ENCODE peak calls at places on chromosomes 2 and 18, in eight cellular contexts. S is stimulated activated CD8-positive, alpha-beta memory T cell treated with anti-CD3 and anti-CD28 coated beads, Interleukin-4, amount 100 ng/mL, for 1 hour; R is PC-3; K is amniotic stem cell; N is D341Med; F is activated CD4-positive, alpha-beta T cell treated with anti-CD3 and anti-CD28 coated beads for 36 hours; P is frontal cortex; Z is HT-29. D is an unnamed sample.

GRCh38 chr18:66560092-66560491 is 43.8 kb downstream of the CDH19 start:
- DNase-seq in S (no peak), R (peak), K (no peak), N (peak), F (no peak), P (no peak), Z (peak), D (no peak)

GRCh38 chr18:8601277-8602032 is 7.8 kb upstream of the RAB12 start:
- DNase-seq in S (no peak), R (no peak), K (no peak), N (no peak), F (no peak), P (no peak), Z (no peak), D (no peak)

GRCh38 chr18:23324861-23325260 is 128.2 kb upstream of the RIOK3 start:
- DNase-seq in S (no peak), R (no peak), K (no peak), N (peak), F (no peak), P (no peak), Z (no peak), D (no peak)

GRCh38 chr2:106126705-106127281 is 67.3 kb downstream of the UXS1 start:
- DNase-seq in S (no peak), R (no peak), K (no peak), N (no peak), F (no peak), P (no peak), Z (peak), D (no peak)

GRCh38 chr2:200728630-200729029 is 83.1 kb upstream of the BZW1 start:
- DNase-seq in S (no peak), R (no peak), K (no peak), N (no peak), F (no peak), P (no peak), Z (no peak), D (peak)

GRCh38 chr2:117618607-117619006 is 195.9 kb upstream of the DDX18 start:
- DNase-seq in S (no peak), R (no peak), K (no peak), N (no peak), F (no peak), P (no peak), Z (no peak), D (no peak)

GRCh38 chr2:222436040-222436413 is 11.7 kb downstream of the SGPP2 start:
- DNase-seq in S (no peak), R (no peak), K (no peak), N (no peak), F (no peak), P (no peak), Z (no peak), D (no peak)

GRCh38 chr2:195601361-195601760 is 55.7 kb upstream of the SLC39A10 start:
- DNase-seq in S (no peak), R (no peak), K (no peak), N (no peak), F (no peak), P (no peak), Z (no peak), D (no peak)

GRCh38 chr2:11790228-11790627 is 43.8 kb downstream of the LPIN1 start:
- DNase-seq in S (no peak), R (no peak), K (no peak), N (no peak), F (no peak), P (no peak), Z (no peak), D (no peak)